ENCODE peak calls at places on chromosomes 12 and 14, in nine cellular contexts. R, K, P, J, I, O, Y, E and B are unnamed samples.

GRCh38 chr12:120218680-120219606 is 18.0 kb upstream of the RPLP0 start:
- DNase-seq in E (no peak), I (no peak), R (no peak), K (no peak), P (no peak), O (no peak), Y (no peak), J (no peak), B (no peak)

GRCh38 chr12:43208627-43209026 is 343.4 kb downstream of the ADAMTS20 start:
- DNase-seq in P (peak), I (peak), E (no peak), O (no peak), J (no peak), K (no peak), R (no peak), Y (no peak), B (no peak)

GRCh38 chr12:58387199-58387598 is 445.8 kb downstream of the ATP23 start:
- DNase-seq in I (peak), K (no peak), P (peak), E (peak), Y (no peak), R (no peak), O (no peak), J (no peak), B (no peak)

GRCh38 chr12:93892431-93893210 is 215.4 kb downstream of the CRADD start:
- DNase-seq in O (no peak), Y (no peak), R (no peak), P (no peak), J (no peak), K (no peak), E (no peak), I (no peak), B (no peak)

GRCh38 chr14:73843296-73843695 is 8.3 kb upstream of the PTGR2 start:
- DNase-seq in K (no peak), O (no peak), Y (no peak), R (no peak), E (no peak), J (no peak), I (no peak), P (no peak), B (no peak)

GRCh38 chr14:29462772-29463171 is 464.9 kb downstream of the PRKD1 start:
- DNase-seq in O (no peak), Y (no peak), E (no peak), R (no peak), I (no peak), P (no peak), J (no peak), K (no peak), B (no peak)

GRCh38 chr14:65849558-65849957 is 437.0 kb downstream of the FUT8 start:
- DNase-seq in O (peak), E (no peak), P (no peak), R (no peak), K (no peak), J (no peak), I (no peak), Y (no peak), B (no peak)

GRCh38 chr12:14993117-14993516 is 20.3 kb downstream of the PDE6H start:
- DNase-seq in P (no peak), O (no peak), I (no peak), K (no peak), R (no peak), Y (no peak), E (no peak), J (no peak), B (no peak)

GRCh38 chr14:104075530-104076151 is 9.9 kb upstream of the ASPG start:
- DNase-seq in J (no peak), R (no peak), E (no peak), Y (no peak), K (no peak), I (no peak), P (peak), O (no peak), B (no peak)

GRCh38 chr12:29198901-29199300 is 49.8 kb downstream of the FAR2 start:
- DNase-seq in I (no peak), J (no peak), Y (no peak), P (no peak), E (no peak), K (no peak), R (no peak), O (no peak), B (no peak)

GRCh38 chr14:52338282-52338681 is 24.2 kb downstream of the PTGER2 start:
- DNase-seq in R (no peak), I (peak), O (no peak), E (no peak), P (peak), K (no peak), Y (no peak), J (no peak), B (no peak)

GRCh38 chr12:129119537-129119936 is 266.3 kb downstream of the GLT1D1 start:
- DNase-seq in O (no peak), R (no peak), J (no peak), K (no peak), I (no peak), Y (no peak), P (no peak), E (no peak), B (no peak)

GRCh38 chr14:52522033-52522432 is 30.3 kb downstream of the TXNDC16 start:
- DNase-seq in E (no peak), Y (no peak), I (no peak), P (no peak), R (no peak), K (no peak), J (no peak), O (no peak), B (no peak)

GRCh38 chr12:94304566-94305061 is 155.1 kb downstream of the CEP83 start:
- DNase-seq in Y (no peak), J (no peak), R (no peak), E (no peak), I (peak), O (no peak), P (peak), K (no peak), B (no peak)

GRCh38 chr14:104086661-104087461 is 1.4 kb downstream of the ASPG start:
- DNase-seq in E (no peak), R (no peak), P (no peak), K (no peak), Y (no peak), I (no peak), O (no peak), J (no peak), B (no peak)

GRCh38 chr14:22668417-22668816 is 24.3 kb upstream of the OR6J1 start:
- DNase-seq in J (no peak), P (peak), R (no peak), Y (no peak), K (no peak), O (no peak), I (peak), E (no peak), B (peak)

GRCh38 chr14:92914087-92914656 is 8.8 kb upstream of the CHGA start:
- DNase-seq in J (no peak), P (peak), O (no peak), E (peak), K (no peak), I (peak), Y (no peak), R (no peak), B (no peak)

GRCh38 chr14:59425322-59425945 is 39.7 kb downstream of the GPR135 start:
- DNase-seq in Y (no peak), O (no peak), R (no peak), I (no peak), J (no peak), E (no peak), P (peak), K (no peak), B (no peak)

GRCh38 chr12:53575502-53576264 is 50.5 kb downstream of the ATF7 start:
- DNase-seq in Y (no peak), P (peak), J (no peak), K (peak), R (no peak), E (no peak), O (no peak), I (peak), B (no peak)

GRCh38 chr14:31884776-31885379 is 192.2 kb upstream of the ARHGAP5 start:
- DNase-seq in K (no peak), E (peak), J (no peak), I (peak), Y (no peak), P (peak), O (no peak), R (no peak), B (peak)